ENCODE peak calls at places on chromosomes 12 and 14, in seven cellular contexts. I is aorta; Q is activated T-helper 1 cell treated with anti-CD3 and anti-CD28 coated beads, Interleukin-12 subunit alpha, Interleukin-12 subunit beta, Interleukin-2, Interleukin-4 antibody, amounts not matched to agents 30 ng/mL and 10 ng/mL and 1 ng/mL, durations not matched to agents 14 hours and 24 hours and 36 hours; V is HEK293T; K is EL; A is lung; T is AML-193. G is an unnamed sample.

GRCh38 chr14:28161040-28161439 is 605.5 kb upstream of the FOXG1 start:
- DNase-seq in Q (no peak), V (no peak), K (no peak), T (no peak), I (no peak), A (no peak), G (no peak)

GRCh38 chr12:87323369-87323768 is 705.8 kb downstream of the C12orf50 start:
- DNase-seq in Q (no peak), T (no peak), I (no peak), K (no peak), V (no peak), A (no peak), G (peak)

GRCh38 chr14:71488703-71489141 is 443.5 kb upstream of the RGS6 start:
- DNase-seq in T (no peak), I (no peak), A (no peak), V (no peak), Q (no peak), K (no peak), G (no peak)

GRCh38 chr12:28135801-28136439 is 54.3 kb upstream of the CCDC91 start:
- DNase-seq in K (no peak), A (no peak), V (no peak), I (no peak), T (no peak), Q (no peak), G (no peak)

GRCh38 chr14:65159281-65160062 is 57.2 kb upstream of the MAX start:
- DNase-seq in V (no peak), A (no peak), T (no peak), Q (no peak), K (no peak), I (no peak), G (no peak)

GRCh38 chr12:113239811-113240331 is 18.6 kb downstream of the TPCN1 start:
- DNase-seq in Q (no peak), I (peak), K (no peak), V (no peak), T (no peak), A (no peak), G (no peak)

GRCh38 chr12:63802012-63802608 is 22.4 kb downstream of the RXYLT1 start:
- DNase-seq in Q (no peak), T (peak), I (no peak), V (peak), K (peak), A (no peak), G (peak)

GRCh38 chr12:113315358-113315757 is 19.6 kb downstream of the SLC8B1 start:
- DNase-seq in V (no peak), Q (no peak), I (no peak), K (no peak), A (no peak), T (no peak), G (no peak)

GRCh38 chr14:73105727-73106126 is 30.6 kb upstream of the PSEN1 start:
- DNase-seq in Q (no peak), T (no peak), K (no peak), V (no peak), I (no peak), A (no peak), G (no peak)

GRCh38 chr12:68175566-68176033 is 16.1 kb upstream of the IFNG start:
- DNase-seq in A (no peak), Q (peak), V (no peak), T (no peak), K (no peak), I (no peak), G (no peak)

G was measured in endothelial cell of umbilical vein.